ENCODE peak calls at places on chromosome 21, in ten cellular contexts. Y, S, J, T, K, H, D, I, O and N are unnamed samples.

GRCh38 chr21:41973861-41974751 is 20.3 kb upstream of the C2CD2 start:
- DNase-seq in Y (no peak), S (peak; percentile 40), J (no peak), T (no peak), K (no peak), H (no peak), D (no peak), I (peak; percentile 50), O (peak; percentile 4), N (no peak)

GRCh38 chr21:41953831-41954653 is at the start of gene C2CD2:
- DNase-seq in Y (peak; percentile 68), S (peak; percentile 66), J (peak; percentile 41), T (peak; percentile 19), K (no peak), H (no peak), D (peak; percentile 66), I (peak; percentile 59), O (no peak), N (no peak)

GRCh38 chr21:37855568-37856391 is 60.5 kb downstream of the KCNJ6 start:
- DNase-seq in Y (no peak), S (no peak), J (no peak), T (no peak), K (no peak), H (no peak), D (peak; percentile 64), I (no peak), O (no peak), N (no peak)

GRCh38 chr21:39612233-39613028 is at the start of gene B3GALT5:
- DNase-seq in Y (no peak), S (no peak), J (no peak), T (no peak), K (no peak), H (no peak), D (peak; percentile 34), I (no peak), O (no peak), N (no peak)

GRCh38 chr21:41090981-41091380 is 77.0 kb upstream of the BACE2 start:
- DNase-seq in Y (no peak), S (no peak), J (no peak), T (no peak), K (no peak), H (no peak), D (no peak), I (no peak), O (no peak), N (no peak)

GRCh38 chr21:43283136-43283924 is 114.5 kb downstream of the CRYAA start:
- DNase-seq in Y (no peak), S (no peak), J (no peak), T (no peak), K (no peak), H (no peak), D (peak; percentile 20), I (no peak), O (no peak), N (no peak)

GRCh38 chr21:22056904-22057303 is 1058.7 kb downstream of the NCAM2 start:
- DNase-seq in Y (no peak), S (no peak), J (no peak), T (no peak), K (no peak), H (no peak), D (no peak), I (no peak), O (no peak), N (no peak)

GRCh38 chr21:14573244-14573643 is 27.1 kb upstream of the SAMSN1 start:
- DNase-seq in Y (no peak), S (no peak), J (no peak), T (no peak), K (no peak), H (no peak), D (no peak), I (no peak), O (no peak), N (no peak)

GRCh38 chr21:34073749-34074282 is 438 bp downstream of the MRPS6 start:
- DNase-seq in Y (peak; percentile 23), S (no peak), J (no peak), T (peak; percentile 72), K (peak; percentile 27), H (no peak), D (no peak), I (no peak), O (no peak), N (peak; percentile 14)

GRCh38 chr21:36654341-36654740 is 44.6 kb upstream of the SIM2 start:
- DNase-seq in Y (no peak), S (no peak), J (peak; percentile 59), T (no peak), K (no peak), H (no peak), D (no peak), I (no peak), O (no peak), N (no peak)

GRCh38 chr21:41865002-41865777 is 14.0 kb downstream of the PRDM15 start:
- DNase-seq in Y (no peak), S (no peak), J (no peak), T (no peak), K (no peak), H (no peak), D (no peak), I (no peak), O (no peak), N (no peak)

GRCh38 chr21:33027401-33028185 is 1.9 kb downstream of the OLIG2 start:
- DNase-seq in Y (no peak), S (no peak), J (no peak), T (no peak), K (no peak), H (no peak), D (no peak), I (peak; percentile 43), O (no peak), N (no peak)

GRCh38 chr21:27475363-27475955 is 508.6 kb upstream of the ADAMTS5 start:
- DNase-seq in Y (no peak), S (no peak), J (peak; percentile 12), T (no peak), K (no peak), H (no peak), D (peak; percentile 5), I (no peak), O (no peak), N (no peak)

GRCh38 chr21:38688068-38688467 is 117.7 kb upstream of the ETS2 start:
- DNase-seq in Y (no peak), S (no peak), J (no peak), T (no peak), K (no peak), H (no peak), D (no peak), I (no peak), O (no peak), N (no peak)

GRCh38 chr21:42381347-42381984 is 14.4 kb downstream of the TMPRSS3 start:
- DNase-seq in Y (no peak), S (no peak), J (no peak), T (peak; percentile 15), K (peak; percentile 11), H (no peak), D (peak; percentile 70), I (peak; percentile 60), O (no peak), N (peak; percentile 16)

GRCh38 chr21:36104306-36105300 is 30.3 kb upstream of the CBR3 start:
- DNase-seq in Y (no peak), S (peak; percentile 32), J (peak; percentile 67), T (peak; percentile 14), K (peak; percentile 30), H (no peak), D (peak; percentile 70), I (peak; percentile 72), O (peak; percentile 56), N (no peak)

GRCh38 chr21:45857761-45858160 is 123.8 kb upstream of the COL6A1 start:
- DNase-seq in Y (no peak), S (no peak), J (no peak), T (no peak), K (no peak), H (no peak), D (no peak), I (peak; percentile 26), O (no peak), N (no peak)

GRCh38 chr21:42289926-42290325 is 25.3 kb downstream of the TFF3 start:
- DNase-seq in Y (no peak), S (peak; percentile 24), J (no peak), T (no peak), K (no peak), H (no peak), D (no peak), I (no peak), O (peak; percentile 73), N (no peak)

GRCh38 chr21:32578107-32578691 is 7.1 kb downstream of the TCP10L start:
- DNase-seq in Y (no peak), S (no peak), J (no peak), T (no peak), K (no peak), H (no peak), D (peak; percentile 39), I (no peak), O (no peak), N (no peak)

GRCh38 chr21:31731112-31731801 is 661 bp downstream of the SCAF4 start:
- DNase-seq in Y (no peak), S (peak; percentile 36), J (peak; percentile 64), T (peak; percentile 60), K (no peak), H (no peak), D (peak; percentile 24), I (no peak), O (no peak), N (peak; percentile 27)

GRCh38 chr21:32516729-32517649 is 68.3 kb downstream of the TCP10L start:
- DNase-seq in Y (peak; percentile 72), S (peak; percentile 41), J (no peak), T (no peak), K (no peak), H (no peak), D (peak; percentile 98), I (no peak), O (no peak), N (no peak)

GRCh38 chr21:18245493-18245967 is 897 bp downstream of the CHODL start:
- DNase-seq in Y (no peak), S (no peak), J (no peak), T (no peak), K (no peak), H (no peak), D (peak; percentile 4), I (no peak), O (no peak), N (no peak)

GRCh38 chr21:31798842-31799691 is 67.1 kb upstream of the SCAF4 start:
- DNase-seq in Y (no peak), S (no peak), J (no peak), T (no peak), K (no peak), H (no peak), D (no peak), I (no peak), O (no peak), N (no peak)

GRCh38 chr21:29318354-29318753 is 19.6 kb downstream of the BACH1 start:
- DNase-seq in Y (no peak), S (no peak), J (no peak), T (no peak), K (no peak), H (no peak), D (peak; percentile 59), I (no peak), O (no peak), N (no peak)

GRCh38 chr21:46636550-46637289 is 1.2 kb downstream of the PRMT2 start:
- DNase-seq in Y (no peak), S (no peak), J (no peak), T (no peak), K (no peak), H (no peak), D (no peak), I (peak; percentile 31), O (no peak), N (no peak)